ENCODE peak calls at places on chromosomes 5 and 9, in eight cellular contexts. One of them, this sample, is unnamed.

GRCh38 chr9:72871685-72872084 is 81.2 kb downstream of the ALDH1A1 start:
- DNase-seq in psoas muscle: no peak
- DNase-seq in fibroblast of mammary gland: peak; percentile 49
- DNase-seq in thoracic aorta: no peak
- DNase-seq in CD4-positive, alpha-beta T cell: no peak
- DNase-seq in testis: no peak
- DNase-seq in suprapubic skin: no peak
- DNase-seq in neural crest cell: no peak
- DNase-seq in this sample: no peak

GRCh38 chr9:6106576-6107339 is 91.3 kb upstream of the RANBP6 start:
- DNase-seq in psoas muscle: no peak
- DNase-seq in testis: peak; percentile 42
- DNase-seq in suprapubic skin: no peak
- DNase-seq in CD4-positive, alpha-beta T cell: no peak
- DNase-seq in thoracic aorta: no peak
- DNase-seq in neural crest cell: no peak
- DNase-seq in fibroblast of mammary gland: peak; percentile 56
- DNase-seq in this sample: no peak

GRCh38 chr5:1883120-1883924 is 597 bp upstream of the IRX4 start:
- DNase-seq in fibroblast of mammary gland: no peak
- DNase-seq in psoas muscle: peak; percentile 34
- DNase-seq in neural crest cell: no peak
- DNase-seq in suprapubic skin: no peak
- DNase-seq in testis: no peak
- DNase-seq in thoracic aorta: no peak
- DNase-seq in CD4-positive, alpha-beta T cell: no peak
- DNase-seq in this sample: no peak

GRCh38 chr5:34708777-34709176 is 52.6 kb downstream of the RAI14 start:
- DNase-seq in CD4-positive, alpha-beta T cell: no peak
- DNase-seq in thoracic aorta: no peak
- DNase-seq in testis: no peak
- DNase-seq in suprapubic skin: no peak
- DNase-seq in fibroblast of mammary gland: no peak
- DNase-seq in neural crest cell: no peak
- DNase-seq in psoas muscle: no peak
- DNase-seq in this sample: no peak

GRCh38 chr5:56479701-56480304 is 246.7 kb upstream of the ANKRD55 start:
- DNase-seq in neural crest cell: no peak
- DNase-seq in thoracic aorta: no peak
- DNase-seq in fibroblast of mammary gland: no peak
- DNase-seq in testis: peak; percentile 42
- DNase-seq in psoas muscle: no peak
- DNase-seq in CD4-positive, alpha-beta T cell: peak; percentile 35
- DNase-seq in suprapubic skin: no peak
- DNase-seq in this sample: no peak

GRCh38 chr5:131262953-131263541 is 806 bp upstream of the CDC42SE2 start:
- DNase-seq in fibroblast of mammary gland: no peak
- DNase-seq in suprapubic skin: no peak
- DNase-seq in CD4-positive, alpha-beta T cell: no peak
- DNase-seq in thoracic aorta: no peak
- DNase-seq in psoas muscle: no peak
- DNase-seq in neural crest cell: no peak
- DNase-seq in testis: no peak
- DNase-seq in this sample: no peak

GRCh38 chr5:150559701-150560100 is 51.8 kb downstream of the NDST1 start:
- DNase-seq in testis: no peak
- DNase-seq in psoas muscle: no peak
- DNase-seq in CD4-positive, alpha-beta T cell: no peak
- DNase-seq in fibroblast of mammary gland: peak; percentile 53
- DNase-seq in thoracic aorta: no peak
- DNase-seq in neural crest cell: no peak
- DNase-seq in suprapubic skin: no peak
- DNase-seq in this sample: no peak

GRCh38 chr9:124267271-124267807 is 9.6 kb downstream of the NEK6 start:
- DNase-seq in fibroblast of mammary gland: peak; percentile 71
- DNase-seq in testis: no peak
- DNase-seq in psoas muscle: no peak
- DNase-seq in suprapubic skin: no peak
- DNase-seq in neural crest cell: no peak
- DNase-seq in thoracic aorta: peak; percentile 67
- DNase-seq in CD4-positive, alpha-beta T cell: no peak
- DNase-seq in this sample: no peak

GRCh38 chr9:19440823-19441580 is 32.2 kb downstream of the ACER2 start:
- DNase-seq in psoas muscle: no peak
- DNase-seq in CD4-positive, alpha-beta T cell: no peak
- DNase-seq in thoracic aorta: no peak
- DNase-seq in testis: no peak
- DNase-seq in neural crest cell: no peak
- DNase-seq in fibroblast of mammary gland: peak; percentile 9
- DNase-seq in suprapubic skin: no peak
- DNase-seq in this sample: no peak

GRCh38 chr5:135048286-135048685 is 14.3 kb upstream of the PITX1 start:
- DNase-seq in thoracic aorta: no peak
- DNase-seq in neural crest cell: no peak
- DNase-seq in suprapubic skin: no peak
- DNase-seq in CD4-positive, alpha-beta T cell: no peak
- DNase-seq in psoas muscle: no peak
- DNase-seq in testis: no peak
- DNase-seq in fibroblast of mammary gland: no peak
- DNase-seq in this sample: no peak

GRCh38 chr5:2656186-2656585 is 95.3 kb downstream of the IRX2 start:
- DNase-seq in suprapubic skin: no peak
- DNase-seq in neural crest cell: no peak
- DNase-seq in CD4-positive, alpha-beta T cell: no peak
- DNase-seq in psoas muscle: no peak
- DNase-seq in fibroblast of mammary gland: peak; percentile 94
- DNase-seq in thoracic aorta: no peak
- DNase-seq in testis: no peak
- DNase-seq in this sample: no peak

GRCh38 chr5:135462304-135462703 is 10.2 kb upstream of the TIFAB start:
- DNase-seq in thoracic aorta: no peak
- DNase-seq in testis: peak; percentile 66
- DNase-seq in fibroblast of mammary gland: peak; percentile 46
- DNase-seq in neural crest cell: peak; percentile 58
- DNase-seq in suprapubic skin: no peak
- DNase-seq in psoas muscle: no peak
- DNase-seq in CD4-positive, alpha-beta T cell: peak; percentile 45
- DNase-seq in this sample: no peak

GRCh38 chr9:136107953-136108647 is 10.6 kb downstream of the TMEM250 start:
- DNase-seq in CD4-positive, alpha-beta T cell: no peak
- DNase-seq in psoas muscle: peak; percentile 60
- DNase-seq in suprapubic skin: no peak
- DNase-seq in thoracic aorta: no peak
- DNase-seq in neural crest cell: no peak
- DNase-seq in testis: no peak
- DNase-seq in fibroblast of mammary gland: no peak
- DNase-seq in this sample: no peak

GRCh38 chr5:150065346-150065745 is 21.0 kb downstream of the CSF1R start:
- DNase-seq in neural crest cell: no peak
- DNase-seq in fibroblast of mammary gland: peak; percentile 77
- DNase-seq in testis: no peak
- DNase-seq in suprapubic skin: no peak
- DNase-seq in CD4-positive, alpha-beta T cell: no peak
- DNase-seq in psoas muscle: peak; percentile 59
- DNase-seq in thoracic aorta: no peak
- DNase-seq in this sample: no peak

GRCh38 chr9:88991066-88992030 is at the start of gene S1PR3:
- DNase-seq in psoas muscle: peak; percentile 75
- DNase-seq in thoracic aorta: no peak
- DNase-seq in CD4-positive, alpha-beta T cell: no peak
- DNase-seq in neural crest cell: peak; percentile 51
- DNase-seq in fibroblast of mammary gland: peak; percentile 54
- DNase-seq in suprapubic skin: no peak
- DNase-seq in testis: peak; percentile 49
- DNase-seq in this sample: peak; percentile 84

GRCh38 chr9:20512106-20512505 is 110.2 kb downstream of the MLLT3 start:
- DNase-seq in neural crest cell: no peak
- DNase-seq in testis: no peak
- DNase-seq in psoas muscle: no peak
- DNase-seq in suprapubic skin: no peak
- DNase-seq in CD4-positive, alpha-beta T cell: no peak
- DNase-seq in thoracic aorta: no peak
- DNase-seq in fibroblast of mammary gland: peak; percentile 46
- DNase-seq in this sample: no peak

GRCh38 chr9:911003-911402 is 65.5 kb upstream of the DMRT3 start:
- DNase-seq in neural crest cell: no peak
- DNase-seq in testis: no peak
- DNase-seq in suprapubic skin: no peak
- DNase-seq in fibroblast of mammary gland: no peak
- DNase-seq in psoas muscle: no peak
- DNase-seq in thoracic aorta: no peak
- DNase-seq in CD4-positive, alpha-beta T cell: no peak
- DNase-seq in this sample: no peak
- TF ChIP-seq CTCF in neural crest cell: peak; percentile 19
- TF ChIP-seq CTCF in testis: no peak
- TF ChIP-seq CTCF in suprapubic skin: no peak
- TF ChIP-seq CTCF in fibroblast of mammary gland: no peak
- TF ChIP-seq CTCF in psoas muscle: no peak
- TF ChIP-seq CTCF in thoracic aorta: no peak
- TF ChIP-seq CTCF in CD4-positive, alpha-beta T cell: no peak
- TF ChIP-seq CTCF in this sample: no peak

GRCh38 chr9:116209406-116210116 is 56.0 kb downstream of the PAPPA start:
- DNase-seq in neural crest cell: no peak
- DNase-seq in testis: no peak
- DNase-seq in CD4-positive, alpha-beta T cell: no peak
- DNase-seq in suprapubic skin: no peak
- DNase-seq in fibroblast of mammary gland: peak; percentile 25
- DNase-seq in thoracic aorta: no peak
- DNase-seq in psoas muscle: no peak
- DNase-seq in this sample: no peak

GRCh38 chr9:116212986-116213672 is 59.5 kb downstream of the PAPPA start:
- DNase-seq in thoracic aorta: no peak
- DNase-seq in neural crest cell: no peak
- DNase-seq in CD4-positive, alpha-beta T cell: no peak
- DNase-seq in suprapubic skin: no peak
- DNase-seq in fibroblast of mammary gland: no peak
- DNase-seq in psoas muscle: no peak
- DNase-seq in testis: no peak
- DNase-seq in this sample: no peak

GRCh38 chr9:116204252-116204882 is 50.8 kb downstream of the PAPPA start:
- DNase-seq in testis: no peak
- DNase-seq in psoas muscle: no peak
- DNase-seq in fibroblast of mammary gland: no peak
- DNase-seq in thoracic aorta: no peak
- DNase-seq in CD4-positive, alpha-beta T cell: no peak
- DNase-seq in neural crest cell: no peak
- DNase-seq in suprapubic skin: no peak
- DNase-seq in this sample: no peak

GRCh38 chr9:116207371-116208111 is 54.0 kb downstream of the PAPPA start:
- DNase-seq in suprapubic skin: no peak
- DNase-seq in psoas muscle: no peak
- DNase-seq in thoracic aorta: no peak
- DNase-seq in neural crest cell: no peak
- DNase-seq in CD4-positive, alpha-beta T cell: no peak
- DNase-seq in testis: no peak
- DNase-seq in fibroblast of mammary gland: no peak
- DNase-seq in this sample: peak; percentile 1

DNA sequence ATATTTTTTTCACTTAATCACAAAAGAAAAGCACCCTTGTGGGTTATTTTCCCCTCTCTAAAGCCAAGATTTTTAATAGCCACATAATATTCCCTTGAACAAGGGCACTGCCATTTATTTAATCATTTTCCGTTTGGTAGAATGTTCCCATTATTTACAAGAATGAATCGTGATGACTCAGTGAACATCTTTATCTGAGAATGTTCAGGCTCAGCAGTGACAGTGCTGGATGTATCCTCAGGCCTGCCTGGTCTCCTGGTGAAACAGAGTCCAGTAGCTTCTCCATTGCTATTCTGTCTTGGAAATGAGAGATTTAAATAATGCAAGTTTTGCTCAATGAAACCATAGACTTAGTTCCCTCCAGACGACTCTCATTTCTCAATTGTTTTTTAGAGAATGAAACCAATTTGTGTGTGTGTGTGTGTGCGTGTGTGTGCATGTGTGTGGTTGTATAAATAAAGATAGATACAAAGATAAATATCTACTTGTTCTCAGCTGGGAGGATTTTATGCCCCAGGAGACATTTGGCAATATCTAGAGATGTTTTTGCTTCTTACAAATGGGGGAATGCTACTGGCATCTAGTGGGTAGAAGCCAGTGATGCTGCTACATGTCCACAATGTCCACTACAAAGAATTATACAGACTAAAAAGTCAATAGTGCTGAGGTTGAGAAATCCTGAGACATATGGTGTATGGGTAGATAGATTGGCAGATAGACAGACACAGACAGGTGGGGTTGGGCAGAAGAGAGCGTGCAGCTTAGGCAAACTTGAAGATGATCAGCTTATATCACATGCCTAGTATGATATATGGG is 55.0 kb downstream of the PAPPA start:
- DNase-seq in thoracic aorta: no peak
- DNase-seq in suprapubic skin: no peak
- DNase-seq in fibroblast of mammary gland: peak; percentile 75
- DNase-seq in testis: no peak
- DNase-seq in neural crest cell: no peak
- DNase-seq in CD4-positive, alpha-beta T cell: no peak
- DNase-seq in psoas muscle: no peak
- DNase-seq in this sample: peak; percentile 46
- TF ChIP-seq CTCF in thoracic aorta: no peak
- TF ChIP-seq CTCF in suprapubic skin: no peak
- TF ChIP-seq CTCF in fibroblast of mammary gland: peak; percentile 25
- TF ChIP-seq CTCF in testis: no peak
- TF ChIP-seq CTCF in neural crest cell: no peak
- TF ChIP-seq CTCF in CD4-positive, alpha-beta T cell: no peak
- TF ChIP-seq CTCF in psoas muscle: no peak
- TF ChIP-seq CTCF in this sample: peak; percentile 57

GRCh38 chr9:105473221-105473620 is 25.4 kb downstream of the FSD1L start:
- DNase-seq in fibroblast of mammary gland: no peak
- DNase-seq in neural crest cell: no peak
- DNase-seq in psoas muscle: no peak
- DNase-seq in suprapubic skin: no peak
- DNase-seq in thoracic aorta: no peak
- DNase-seq in CD4-positive, alpha-beta T cell: no peak
- DNase-seq in testis: no peak
- DNase-seq in this sample: no peak

GRCh38 chr9:105479846-105480245 is 32.0 kb downstream of the FSD1L start:
- DNase-seq in CD4-positive, alpha-beta T cell: no peak
- DNase-seq in fibroblast of mammary gland: peak; percentile 14
- DNase-seq in psoas muscle: no peak
- DNase-seq in testis: no peak
- DNase-seq in neural crest cell: no peak
- DNase-seq in suprapubic skin: no peak
- DNase-seq in thoracic aorta: no peak
- DNase-seq in this sample: no peak

GRCh38 chr9:105475302-105475701 is 27.5 kb downstream of the FSD1L start:
- DNase-seq in CD4-positive, alpha-beta T cell: no peak
- DNase-seq in fibroblast of mammary gland: peak; percentile 56
- DNase-seq in neural crest cell: no peak
- DNase-seq in thoracic aorta: no peak
- DNase-seq in psoas muscle: no peak
- DNase-seq in testis: no peak
- DNase-seq in suprapubic skin: no peak
- DNase-seq in this sample: no peak
- TF ChIP-seq CTCF in CD4-positive, alpha-beta T cell: no peak
- TF ChIP-seq CTCF in fibroblast of mammary gland: peak; percentile 51
- TF ChIP-seq CTCF in neural crest cell: peak; percentile 49
- TF ChIP-seq CTCF in thoracic aorta: no peak
- TF ChIP-seq CTCF in psoas muscle: peak; percentile 40
- TF ChIP-seq CTCF in testis: no peak
- TF ChIP-seq CTCF in suprapubic skin: no peak
- TF ChIP-seq CTCF in this sample: peak; percentile 53

GRCh38 chr5:173638126-173638525 is 21.7 kb upstream of the BOD1 start:
- DNase-seq in suprapubic skin: peak; percentile 11
- DNase-seq in psoas muscle: no peak
- DNase-seq in thoracic aorta: no peak
- DNase-seq in neural crest cell: no peak
- DNase-seq in fibroblast of mammary gland: no peak
- DNase-seq in CD4-positive, alpha-beta T cell: no peak
- DNase-seq in testis: no peak
- DNase-seq in this sample: no peak
- TF ChIP-seq CTCF in suprapubic skin: no peak
- TF ChIP-seq CTCF in psoas muscle: no peak
- TF ChIP-seq CTCF in thoracic aorta: no peak
- TF ChIP-seq CTCF in neural crest cell: no peak
- TF ChIP-seq CTCF in fibroblast of mammary gland: no peak
- TF ChIP-seq CTCF in CD4-positive, alpha-beta T cell: no peak
- TF ChIP-seq CTCF in testis: no peak
- TF ChIP-seq CTCF in this sample: no peak

This sample was measured in osteocyte.